ENCODE peak calls at places on chromosome 22, in five cellular contexts. V is HepG2, J is lower lobe of right lung, O is WTC11, X is A549. N is an unnamed sample.

GRCh38 chr22:36797988-36798670 is 18.7 kb downstream of the PVALB start:
- DNase-seq in J (no peak), O (no peak), X (no peak), V (no peak), N (no peak)

GRCh38 chr22:36010913-36011312 is 17.7 kb downstream of the RBFOX2 start:
- DNase-seq in O (no peak), V (no peak), X (no peak), J (no peak), N (peak; percentile 81)

GRCh38 chr22:38471237-38471636 is 3.3 kb downstream of the KDELR3 start:
- DNase-seq in O (no peak), V (no peak), J (peak; percentile 24), X (no peak), N (no peak)

GRCh38 chr22:34113381-34113780 is 193.1 kb upstream of the LARGE1 start:
- DNase-seq in O (no peak), J (no peak), X (no peak), V (no peak), N (no peak)

GRCh38 chr22:50157976-50158375 is 12.6 kb upstream of the PANX2 start:
- DNase-seq in X (no peak), O (no peak), V (no peak), J (peak; percentile 86), N (no peak)

GRCh38 chr22:50628543-50629134 is 687 bp upstream of the ARSA start:
- DNase-seq in X (no peak), O (no peak), V (no peak), J (no peak), N (no peak)

GRCh38 chr22:37308385-37309200 is 26.3 kb downstream of the CYTH4 start:
- DNase-seq in X (no peak), O (no peak), V (no peak), J (no peak), N (no peak)

GRCh38 chr22:50138988-50139387 is 31.5 kb upstream of the PANX2 start:
- DNase-seq in V (peak; percentile 28), X (no peak), O (no peak), J (no peak), N (no peak)

GRCh38 chr22:46047841-46048595 is 71.1 kb upstream of the WNT7B start:
- DNase-seq in V (no peak), J (peak; percentile 66), X (no peak), O (peak; percentile 9), N (no peak)

GRCh38 chr22:36277482-36278291 is 24.8 kb downstream of the APOL1 start:
- DNase-seq in O (peak; percentile 74), J (peak; percentile 68), X (peak; percentile 31), V (peak; percentile 61), N (peak; percentile 37)

GRCh38 chr22:17095538-17095937 is 10.7 kb downstream of the IL17RA start:
- DNase-seq in J (no peak), V (no peak), O (peak; percentile 64), X (no peak), N (no peak)

GRCh38 chr22:46726066-46726985 is 11.7 kb downstream of the CERK start:
- DNase-seq in O (no peak), V (no peak), X (no peak), J (no peak), N (no peak)

GRCh38 chr22:20650294-20651207 is 123.4 kb upstream of the SERPIND1 start:
- DNase-seq in O (no peak), X (no peak), J (no peak), V (no peak), N (no peak)

GRCh38 chr22:24758164-24758799 is 16.2 kb downstream of the PIWIL3 start:
- DNase-seq in V (peak; percentile 34), J (no peak), O (peak; percentile 54), X (peak; percentile 14), N (peak; percentile 12)

GRCh38 chr22:42269407-42270177 is 861 bp downstream of the TCF20 start:
- DNase-seq in V (peak; percentile 67), O (peak; percentile 80), X (peak; percentile 68), J (peak; percentile 77), N (no peak)
- TF ChIP-seq CTCF in V (peak; percentile 61), O (no peak), X (no peak), J (no peak), N (no peak)

DNA sequence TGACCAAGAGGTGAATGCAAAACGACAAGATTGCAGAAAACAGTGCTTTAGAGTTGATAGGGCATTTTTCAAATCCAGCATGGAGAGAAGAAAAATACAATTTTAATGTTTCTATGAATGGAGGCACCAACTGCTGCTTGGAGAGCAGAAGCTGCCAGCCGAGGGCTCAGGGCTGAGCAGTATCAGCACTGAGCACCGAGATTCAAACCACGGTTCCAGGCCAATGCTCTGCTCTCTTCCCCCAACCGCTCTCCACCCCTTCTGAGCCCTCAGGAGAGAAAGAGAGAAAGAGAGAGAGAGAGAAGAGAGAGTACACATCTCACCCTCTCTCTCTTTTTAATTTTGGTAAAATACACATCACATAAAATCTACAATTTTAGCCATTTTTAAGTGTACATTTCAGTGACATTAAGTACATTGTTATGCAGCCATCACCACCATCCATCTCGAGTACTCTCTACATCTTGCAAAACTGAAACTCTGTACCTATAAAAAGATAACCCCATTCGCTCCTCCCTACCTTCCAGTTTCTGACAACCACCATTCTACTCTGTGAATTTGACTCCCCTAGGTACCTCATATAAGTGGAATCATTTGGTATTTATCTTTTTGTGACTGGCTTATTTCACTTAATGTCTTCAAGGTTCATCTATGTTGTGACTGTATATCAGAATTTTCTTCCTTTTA is 333.3 kb downstream of the MIAT start:
- DNase-seq in J (no peak), X (no peak), O (no peak), V (no peak), N (no peak)
- TF ChIP-seq CTCF in J (no peak), X (no peak), O (no peak), V (no peak), N (no peak)

GRCh38 chr22:31728857-31729256 is 21.1 kb downstream of the PRR14L start:
- DNase-seq in X (no peak), J (no peak), O (no peak), V (no peak), N (no peak)

GRCh38 chr22:31733580-31734079 is 16.3 kb downstream of the PRR14L start:
- DNase-seq in O (no peak), J (no peak), X (no peak), V (no peak), N (no peak)

GRCh38 chr22:31726692-31727091 is 23.2 kb downstream of the PRR14L start:
- DNase-seq in O (no peak), J (no peak), V (no peak), X (no peak), N (no peak)

GRCh38 chr22:31732089-31732829 is 17.7 kb downstream of the PRR14L start:
- DNase-seq in X (no peak), V (no peak), J (no peak), O (no peak), N (no peak)

DNA sequence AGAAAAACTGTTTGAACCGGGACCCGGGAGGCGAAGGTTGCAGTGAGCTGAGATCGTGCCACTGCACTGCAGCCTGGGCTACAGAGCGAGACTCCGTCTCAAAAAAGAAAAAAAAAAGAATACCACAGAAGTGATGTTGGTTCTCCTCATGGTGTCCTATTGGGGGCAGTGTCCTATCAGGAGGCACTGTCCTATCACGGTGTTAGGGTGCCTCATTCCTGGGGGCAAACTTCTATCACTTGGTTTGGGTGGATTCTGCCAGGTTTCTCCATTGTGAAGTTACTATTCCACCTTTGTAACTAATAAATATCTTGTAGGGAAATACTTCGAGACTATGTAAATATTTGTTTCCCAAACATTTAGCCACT is 19.6 kb downstream of the PRR14L start:
- DNase-seq in X (no peak), J (no peak), V (no peak), O (no peak), N (no peak)
- TF ChIP-seq CTCF in X (no peak), J (no peak), V (peak; percentile 35), O (no peak), N (peak; percentile 46)

GRCh38 chr22:23092217-23092955 is 22.1 kb downstream of the GNAZ start:
- DNase-seq in X (no peak), J (no peak), V (no peak), O (no peak), N (no peak)

GRCh38 chr22:23095467-23096342 is 25.4 kb downstream of the GNAZ start:
- DNase-seq in X (no peak), O (no peak), V (no peak), J (no peak), N (no peak)

GRCh38 chr22:23093090-23093788 is 22.9 kb downstream of the GNAZ start:
- DNase-seq in V (no peak), J (no peak), O (no peak), X (no peak), N (no peak)

GRCh38 chr22:23094260-23094659 is 23.9 kb downstream of the GNAZ start:
- DNase-seq in X (no peak), V (no peak), J (no peak), O (no peak), N (no peak)

GRCh38 chr22:23094695-23095466 is 24.6 kb downstream of the GNAZ start:
- DNase-seq in X (no peak), V (no peak), O (no peak), J (no peak), N (no peak)
- TF ChIP-seq CTCF in X (no peak), V (no peak), O (no peak), J (no peak), N (no peak)

GRCh38 chr22:44465563-44465962 is 32.5 kb downstream of the RTL6 start:
- DNase-seq in V (no peak), J (no peak), O (no peak), X (no peak), N (no peak)
- TF ChIP-seq CTCF in V (no peak), J (no peak), O (no peak), X (no peak), N (no peak)

GRCh38 chr22:43057641-43058040 is 31.6 kb downstream of the TTLL1 start:
- DNase-seq in J (no peak), O (no peak), V (no peak), X (no peak), N (no peak)

GRCh38 chr22:43047605-43048004 is 32.7 kb upstream of the PACSIN2 start:
- DNase-seq in J (no peak), V (peak; percentile 78), O (no peak), X (no peak), N (no peak)

GRCh38 chr22:43050995-43051394 is 36.0 kb upstream of the PACSIN2 start:
- DNase-seq in V (peak; percentile 77), O (peak; percentile 72), J (no peak), X (no peak), N (no peak)

DNA sequence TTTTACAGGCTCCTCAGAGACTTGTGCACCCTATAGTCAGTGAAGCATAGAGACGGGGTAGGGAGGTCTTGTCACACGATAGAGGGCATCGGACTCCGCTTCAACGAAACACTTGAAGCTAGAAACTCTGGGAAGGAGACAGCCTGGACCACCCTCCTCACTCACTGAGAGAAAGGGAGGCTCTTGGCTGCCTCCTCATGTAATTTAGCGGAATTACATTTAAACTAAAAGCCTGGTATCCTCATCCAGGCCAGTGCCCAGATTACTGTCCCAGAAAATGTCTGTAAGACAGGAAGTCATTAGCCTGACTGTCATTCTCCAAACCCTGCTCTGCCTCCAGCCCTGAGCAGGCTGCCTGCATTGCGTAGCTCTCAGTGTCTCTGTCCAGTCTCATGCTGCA is 36.0 kb downstream of the TTLL1 start:
- DNase-seq in J (no peak), O (peak; percentile 24), X (no peak), V (no peak), N (no peak)
- TF ChIP-seq CTCF in J (peak; percentile 7), O (peak; percentile 60), X (no peak), V (peak; percentile 54), N (peak; percentile 55)

N was measured in HFFc6.